ENCODE peak calls at places on chromosomes 1 and 21, in six cellular contexts. C is RWPE1, Y is IMR-90, J is endodermal cell, H is mammary epithelial cell, D is fibroblast of lung. G is an unnamed sample.
A peak's percentile ranks its signal among the peaks of the same experiment; 100 is the strongest.

GRCh38 chr1:93608188-93609109 is 73.2 kb downstream of the BCAR3 start:
- DNase-seq in C (no peak), J (peak; percentile 36), D (peak; percentile 71), Y (peak; percentile 31), H (no peak), G (no peak)

GRCh38 chr1:186819140-186819539 is 9.6 kb upstream of the PLA2G4A start:
- DNase-seq in J (no peak), C (no peak), D (peak; percentile 85), H (no peak), Y (peak; percentile 90), G (no peak)

GRCh38 chr1:2933431-2934172 is 87.7 kb upstream of the ACTRT2 start:
- DNase-seq in C (no peak), Y (no peak), J (no peak), H (no peak), D (no peak), G (no peak)

GRCh38 chr1:31548518-31548898 is 27.8 kb upstream of the TINAGL1 start:
- DNase-seq in J (no peak), H (peak; percentile 88), D (peak; percentile 73), C (peak; percentile 30), Y (peak; percentile 21), G (no peak)

GRCh38 chr21:27171704-27172103 is 204.8 kb upstream of the ADAMTS5 start:
- DNase-seq in H (no peak), J (no peak), D (no peak), Y (peak; percentile 43), C (no peak), G (no peak)

GRCh38 chr1:56644941-56645662 is at the start of gene PRKAA2:
- DNase-seq in J (peak; percentile 87), C (peak; percentile 13), H (peak; percentile 6), D (peak; percentile 47), Y (peak; percentile 12), G (no peak)

GRCh38 chr1:5978452-5978851 is 13.8 kb downstream of the NPHP4 start:
- DNase-seq in C (no peak), H (no peak), J (no peak), Y (peak; percentile 6), D (peak; percentile 8), G (no peak)

GRCh38 chr1:228863776-228864175 is 128.5 kb downstream of the RHOU start:
- DNase-seq in C (no peak), D (no peak), J (no peak), Y (no peak), H (no peak), G (no peak)

GRCh38 chr21:29114765-29115164 is 15.7 kb upstream of the MAP3K7CL start:
- DNase-seq in H (peak; percentile 72), J (peak; percentile 63), C (peak; percentile 77), Y (peak; percentile 92), D (peak; percentile 92), G (peak; percentile 36)

DNA sequence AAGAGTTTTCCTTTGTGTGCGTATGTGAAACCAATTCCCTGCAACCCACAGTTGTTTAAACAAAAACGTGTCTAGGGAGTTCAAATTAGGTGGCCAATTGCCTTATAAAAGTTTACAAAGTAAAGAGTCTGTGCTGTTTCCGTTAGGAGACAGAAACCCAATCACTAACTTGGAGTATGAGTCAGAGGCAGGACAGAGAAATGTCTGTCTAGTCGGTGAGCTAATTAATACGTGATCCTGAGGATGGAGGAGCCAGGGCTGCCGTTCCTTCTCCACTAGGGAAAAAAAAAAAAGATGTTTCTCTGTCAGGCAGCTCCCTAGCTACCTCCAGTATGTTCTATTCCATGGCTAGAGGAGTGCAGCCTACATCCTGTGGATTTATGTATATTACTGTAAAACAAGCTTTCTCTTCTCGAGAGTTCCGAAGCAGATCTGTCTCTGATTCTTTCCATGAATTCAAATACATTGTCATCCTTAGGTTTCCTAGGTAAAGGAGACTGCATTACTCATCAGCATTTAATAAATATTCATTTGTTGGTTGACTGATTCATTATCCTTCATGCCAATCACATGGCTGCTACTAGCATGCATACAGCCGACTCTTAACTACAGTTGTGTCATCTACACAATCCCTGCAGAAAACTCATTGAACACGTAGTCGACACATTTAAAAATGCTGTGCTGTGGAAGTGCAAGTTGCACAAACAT is 430.6 kb downstream of the KIF26B start:
- DNase-seq in J (no peak), D (peak; percentile 96), Y (peak; percentile 84), H (peak; percentile 82), C (peak; percentile 40), G (peak; percentile 68)
- H3K27ac ChIP-seq in J (peak overlapping the region; percentile 95), D (no peak overlapping the region), Y (no peak overlapping the region), H (no peak overlapping the region), C (no peak overlapping the region), G (peak overlapping the region; percentile 25)

GRCh38 chr1:42318601-42319000 is 16.4 kb downstream of the FOXJ3 start:
- DNase-seq in C (no peak), D (no peak), J (no peak), Y (no peak), H (no peak), G (no peak)

GRCh38 chr1:42321731-42322130 is 13.3 kb downstream of the FOXJ3 start:
- DNase-seq in Y (no peak), J (no peak), D (no peak), H (no peak), C (no peak), G (no peak)

GRCh38 chr1:42319128-42319851 is 15.7 kb downstream of the FOXJ3 start:
- DNase-seq in C (no peak), H (peak; percentile 17), J (no peak), D (peak; percentile 72), Y (peak; percentile 77), G (no peak)

GRCh38 chr1:42320689-42321088 is 14.3 kb downstream of the FOXJ3 start:
- DNase-seq in Y (no peak), H (no peak), C (no peak), J (no peak), D (no peak), G (no peak)

GRCh38 chr1:42319871-42320484 is 15.1 kb downstream of the FOXJ3 start:
- DNase-seq in D (no peak), C (no peak), H (no peak), Y (no peak), J (no peak), G (no peak)
- H3K27ac ChIP-seq in D (peak overlapping the region; percentile 26), C (no peak overlapping the region), H (no peak overlapping the region), Y (no peak overlapping the region), J (no peak overlapping the region), G (peak overlapping the region; percentile 1)

DNA sequence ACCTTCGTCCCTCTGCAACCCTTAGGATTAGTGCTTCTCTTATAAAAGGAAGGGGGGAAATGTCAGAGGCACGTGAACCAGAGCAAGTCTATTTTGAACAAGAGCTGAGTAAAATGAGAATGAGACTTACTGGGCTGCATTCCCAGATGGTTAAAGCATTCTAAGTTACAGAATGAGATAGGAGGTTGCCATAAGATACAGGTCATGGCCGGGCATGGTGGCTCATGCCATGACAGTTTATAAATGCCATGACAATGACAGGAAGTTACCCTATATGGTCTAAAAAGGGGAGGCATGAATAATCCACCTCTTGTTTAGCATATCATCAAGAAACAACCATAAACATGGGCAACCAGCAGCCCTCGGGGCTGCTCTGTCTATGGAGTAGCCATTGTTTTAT is 2.5 kb upstream of the AQP10 start:
- DNase-seq in D (no peak), H (no peak), Y (no peak), J (no peak), C (no peak), G (no peak)
- H3K27ac ChIP-seq in D (no peak overlapping the region), H (no peak overlapping the region), Y (no peak overlapping the region), J (no peak overlapping the region), C (no peak overlapping the region), G (no peak overlapping the region)

DNA sequence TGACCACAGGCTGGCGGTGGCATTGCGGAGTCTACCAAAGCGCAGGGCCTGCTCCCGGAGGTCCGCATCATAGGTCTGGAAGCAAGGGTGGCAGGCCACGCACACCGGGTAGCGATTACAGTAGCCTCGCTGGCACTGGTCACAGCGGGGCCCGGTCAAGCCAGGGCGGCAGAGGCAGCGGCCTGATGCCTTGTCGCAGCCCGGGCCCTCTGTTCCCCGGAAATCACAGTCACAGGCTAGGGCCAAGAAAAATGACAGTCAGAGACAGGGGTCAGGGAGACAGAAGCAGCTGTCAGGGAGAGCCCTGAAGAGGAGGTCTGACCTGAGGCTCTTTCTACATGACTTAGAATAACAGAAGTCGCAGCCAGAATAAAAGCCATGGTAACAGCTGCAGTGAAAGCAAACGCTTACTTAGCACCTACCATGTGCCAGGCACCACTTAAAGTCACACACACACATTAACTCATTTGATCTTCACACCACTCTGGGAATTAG is 26.4 kb downstream of the LAMB3 start:
- DNase-seq in Y (no peak), C (no peak), J (no peak), H (no peak), D (no peak), G (no peak)
- H3K27ac ChIP-seq in Y (no peak overlapping the region), C (no peak overlapping the region), J (no peak overlapping the region), H (no peak overlapping the region), D (no peak overlapping the region), G (peak overlapping the region; percentile 100)

DNA sequence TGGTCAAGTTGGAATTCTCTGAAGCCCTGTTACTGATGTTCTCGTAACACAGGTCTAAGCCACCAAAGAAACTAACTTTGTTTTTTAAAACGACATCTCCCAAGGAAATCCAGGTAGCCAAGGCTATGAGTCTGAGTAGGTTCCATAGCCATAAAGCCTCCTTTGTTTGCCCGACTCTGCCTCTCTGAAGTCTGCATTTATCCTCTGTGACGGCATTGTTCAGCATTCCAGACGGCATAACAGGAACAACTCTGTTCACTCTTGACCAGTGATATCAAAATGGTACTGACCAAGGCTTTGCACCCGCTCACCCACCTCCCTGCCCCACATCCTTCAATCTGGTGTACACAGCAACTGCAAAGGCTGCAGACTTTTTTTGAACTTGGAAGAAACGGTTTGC is 14.8 kb downstream of the URB1 start:
- DNase-seq in C (no peak), Y (no peak), J (no peak), H (no peak), D (no peak), G (no peak)
- H3K27ac ChIP-seq in C (no peak overlapping the region), Y (no peak overlapping the region), J (no peak overlapping the region), H (no peak overlapping the region), D (no peak overlapping the region), G (no peak overlapping the region)

GRCh38 chr1:42922687-42923366 is 35.8 kb downstream of the SLC2A1 start:
- DNase-seq in C (peak; percentile 74), H (peak; percentile 72), Y (peak; percentile 69), J (peak; percentile 92), D (peak; percentile 71), G (no peak)
- H3K27ac ChIP-seq in C (peak overlapping the region; percentile 94), H (peak overlapping the region; percentile 19), Y (no peak overlapping the region), J (no peak overlapping the region), D (no peak overlapping the region), G (peak overlapping the region; percentile 98)

GRCh38 chr1:223796210-223796609 is 49.5 kb downstream of the TP53BP2 start:
- DNase-seq in Y (no peak), D (no peak), J (no peak), H (no peak), C (no peak), G (no peak)
- H3K27ac ChIP-seq in Y (no peak overlapping the region), D (no peak overlapping the region), J (no peak overlapping the region), H (no peak overlapping the region), C (no peak overlapping the region), G (no peak overlapping the region)

GRCh38 chr1:54298284-54299033 is 98.5 kb downstream of the MRPL37 start:
- DNase-seq in C (no peak), D (no peak), Y (peak; percentile 51), H (no peak), J (no peak), G (no peak)
- H3K27ac ChIP-seq in C (peak overlapping the region; percentile 29), D (no peak overlapping the region), Y (no peak overlapping the region), H (no peak overlapping the region), J (no peak overlapping the region), G (peak overlapping the region; percentile 3)